ENCODE peak calls at places on chromosome 3, in nine cellular contexts. One of them, this sample, is unnamed.

GRCh38 chr3:193742628-193743027 is 149.6 kb downstream of the OPA1 start:
- DNase-seq in HepG2: no peak
- DNase-seq in A549: no peak
- DNase-seq in endothelial cell of umbilical vein: no peak
- DNase-seq in NB4: no peak
- DNase-seq in GM12878: peak
- DNase-seq in HCT116: no peak
- DNase-seq in K562: no peak
- DNase-seq in H1: no peak
- DNase-seq in this sample: no peak

GRCh38 chr3:147921044-147921443 is 511.9 kb downstream of the ZIC1 start:
- DNase-seq in H1: no peak
- DNase-seq in HCT116: no peak
- DNase-seq in NB4: no peak
- DNase-seq in A549: no peak
- DNase-seq in K562: no peak
- DNase-seq in GM12878: no peak
- DNase-seq in HepG2: no peak
- DNase-seq in endothelial cell of umbilical vein: no peak
- DNase-seq in this sample: no peak

GRCh38 chr3:169328471-169328870 is 335.0 kb downstream of the MECOM start:
- DNase-seq in HepG2: no peak
- DNase-seq in A549: no peak
- DNase-seq in HCT116: no peak
- DNase-seq in NB4: no peak
- DNase-seq in H1: no peak
- DNase-seq in GM12878: no peak
- DNase-seq in K562: no peak
- DNase-seq in endothelial cell of umbilical vein: no peak
- DNase-seq in this sample: no peak

GRCh38 chr3:187900961-187901755 is 155.9 kb upstream of the BCL6 start:
- DNase-seq in A549: no peak
- DNase-seq in HepG2: no peak
- DNase-seq in NB4: no peak
- DNase-seq in GM12878: no peak
- DNase-seq in endothelial cell of umbilical vein: no peak
- DNase-seq in HCT116: no peak
- DNase-seq in H1: no peak
- DNase-seq in K562: no peak
- DNase-seq in this sample: no peak

GRCh38 chr3:158539414-158540014 is 31.5 kb upstream of the MLF1 start:
- DNase-seq in A549: peak
- DNase-seq in NB4: peak
- DNase-seq in GM12878: no peak
- DNase-seq in K562: peak
- DNase-seq in HCT116: peak
- DNase-seq in endothelial cell of umbilical vein: peak
- DNase-seq in HepG2: peak
- DNase-seq in H1: no peak
- DNase-seq in this sample: no peak

GRCh38 chr3:12766541-12766940 is 7.5 kb upstream of the TMEM40 start:
- DNase-seq in endothelial cell of umbilical vein: no peak
- DNase-seq in HepG2: peak
- DNase-seq in GM12878: no peak
- DNase-seq in HCT116: no peak
- DNase-seq in H1: no peak
- DNase-seq in A549: no peak
- DNase-seq in K562: no peak
- DNase-seq in NB4: no peak
- DNase-seq in this sample: no peak

GRCh38 chr3:74348421-74348820 is 266.0 kb downstream of the CNTN3 start:
- DNase-seq in A549: no peak
- DNase-seq in GM12878: no peak
- DNase-seq in NB4: no peak
- DNase-seq in endothelial cell of umbilical vein: no peak
- DNase-seq in H1: no peak
- DNase-seq in HCT116: no peak
- DNase-seq in HepG2: no peak
- DNase-seq in K562: no peak
- DNase-seq in this sample: no peak

GRCh38 chr3:183189641-183190040 is 27.1 kb upstream of the LAMP3 start:
- DNase-seq in H1: no peak
- DNase-seq in HCT116: no peak
- DNase-seq in K562: no peak
- DNase-seq in NB4: no peak
- DNase-seq in A549: no peak
- DNase-seq in endothelial cell of umbilical vein: peak
- DNase-seq in HepG2: no peak
- DNase-seq in GM12878: no peak
- DNase-seq in this sample: no peak

GRCh38 chr3:119380697-119381096 is 82.7 kb downstream of the TMEM39A start:
- DNase-seq in K562: peak
- DNase-seq in H1: no peak
- DNase-seq in A549: no peak
- DNase-seq in GM12878: no peak
- DNase-seq in HCT116: peak
- DNase-seq in NB4: no peak
- DNase-seq in endothelial cell of umbilical vein: no peak
- DNase-seq in HepG2: no peak
- DNase-seq in this sample: no peak

GRCh38 chr3:186502138-186502941 is 41.8 kb downstream of the CRYGS start:
- DNase-seq in NB4: peak
- DNase-seq in HepG2: no peak
- DNase-seq in H1: no peak
- DNase-seq in endothelial cell of umbilical vein: no peak
- DNase-seq in HCT116: no peak
- DNase-seq in GM12878: no peak
- DNase-seq in A549: no peak
- DNase-seq in K562: no peak
- DNase-seq in this sample: no peak

GRCh38 chr3:24591661-24592555 is 97.3 kb upstream of the THRB start:
- DNase-seq in NB4: no peak
- DNase-seq in endothelial cell of umbilical vein: no peak
- DNase-seq in GM12878: no peak
- DNase-seq in H1: no peak
- DNase-seq in HCT116: no peak
- DNase-seq in HepG2: no peak
- DNase-seq in K562: no peak
- DNase-seq in A549: no peak
- DNase-seq in this sample: no peak

GRCh38 chr3:35829499-35829898 is 190.2 kb downstream of the ARPP21 start:
- DNase-seq in H1: no peak
- DNase-seq in K562: no peak
- DNase-seq in HCT116: no peak
- DNase-seq in endothelial cell of umbilical vein: no peak
- DNase-seq in A549: peak
- DNase-seq in NB4: no peak
- DNase-seq in GM12878: no peak
- DNase-seq in HepG2: peak
- DNase-seq in this sample: no peak

DNA sequence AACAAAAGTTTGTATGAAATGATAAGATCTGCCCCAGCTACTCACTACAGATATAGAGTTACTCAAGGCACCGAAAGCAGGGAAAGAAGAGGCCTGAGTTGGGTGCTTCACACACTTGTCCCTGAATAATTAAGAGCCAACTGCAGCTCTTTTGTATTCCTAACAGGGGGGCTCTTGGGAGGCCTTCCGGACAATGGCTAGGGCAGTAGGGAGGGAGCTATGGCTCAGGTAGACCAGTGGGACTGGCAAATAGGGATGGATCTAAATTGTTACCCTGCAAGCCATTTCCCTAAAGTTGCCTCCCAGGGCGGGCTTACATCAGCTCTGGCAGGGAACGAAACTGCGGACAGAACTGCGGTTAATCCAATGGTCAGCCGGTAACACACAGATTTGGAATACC is 6.2 kb downstream of the SEMA5B start:
- DNase-seq in K562: no peak
- DNase-seq in NB4: no peak
- DNase-seq in HCT116: no peak
- DNase-seq in H1: no peak
- DNase-seq in A549: no peak
- DNase-seq in HepG2: no peak
- DNase-seq in GM12878: no peak
- DNase-seq in endothelial cell of umbilical vein: no peak
- DNase-seq in this sample: no peak
- TF ChIP-seq MAX in K562: no peak
- TF ChIP-seq MAX in NB4: no peak
- TF ChIP-seq MAX in HCT116: no peak
- TF ChIP-seq MAX in H1: no peak
- TF ChIP-seq MAX in A549: no peak
- TF ChIP-seq MAX in HepG2: no peak
- TF ChIP-seq MAX in GM12878: no peak
- TF ChIP-seq MAX in endothelial cell of umbilical vein: no peak
- TF ChIP-seq MAX in this sample: no peak

DNA sequence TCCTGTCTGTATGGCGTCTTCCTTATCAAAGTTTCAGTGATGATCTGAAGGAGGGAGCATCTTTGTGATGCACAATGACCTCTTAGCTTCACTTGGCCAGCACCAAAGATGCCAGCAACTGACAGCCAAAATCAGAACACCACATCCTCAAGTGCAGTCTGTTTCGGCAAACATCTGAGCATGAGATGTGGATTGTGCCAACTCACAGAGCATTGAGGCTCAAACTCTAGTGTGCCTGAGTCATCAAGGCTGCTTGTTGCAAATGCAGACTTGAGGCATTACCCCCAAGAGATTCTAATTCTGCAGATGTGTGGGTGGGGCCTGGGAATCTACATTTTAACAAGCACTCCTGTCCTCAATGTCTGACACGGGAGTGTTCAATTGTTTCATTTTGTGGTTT is 35.8 kb downstream of the ABHD5 start:
- DNase-seq in A549: no peak
- DNase-seq in HCT116: no peak
- DNase-seq in K562: no peak
- DNase-seq in HepG2: no peak
- DNase-seq in GM12878: no peak
- DNase-seq in H1: no peak
- DNase-seq in endothelial cell of umbilical vein: no peak
- DNase-seq in NB4: no peak
- DNase-seq in this sample: no peak
- TF ChIP-seq MAX in A549: no peak
- TF ChIP-seq MAX in HCT116: no peak
- TF ChIP-seq MAX in K562: no peak
- TF ChIP-seq MAX in HepG2: no peak
- TF ChIP-seq MAX in GM12878: no peak
- TF ChIP-seq MAX in H1: no peak
- TF ChIP-seq MAX in endothelial cell of umbilical vein: no peak
- TF ChIP-seq MAX in NB4: no peak
- TF ChIP-seq MAX in this sample: no peak

DNA sequence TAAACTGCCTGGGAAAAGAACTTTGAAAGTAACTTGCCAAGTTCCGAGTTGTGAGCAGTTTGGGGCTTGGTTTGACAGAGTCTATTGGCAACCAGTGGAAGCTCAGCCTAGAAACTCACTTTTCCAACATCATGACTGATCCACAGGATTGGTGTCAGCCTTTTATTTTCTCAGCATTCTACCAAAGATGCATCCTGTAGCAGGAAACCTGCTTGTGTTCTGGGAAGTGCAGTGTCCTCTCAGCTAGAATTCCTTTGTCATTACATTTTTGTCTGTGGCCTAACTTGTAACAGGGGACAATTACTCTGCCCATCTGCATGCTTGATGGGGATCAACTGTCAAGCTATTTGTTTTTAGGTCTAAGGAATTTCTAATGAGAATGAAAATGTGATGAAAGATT is 116.7 kb upstream of the LMOD3 start:
- DNase-seq in GM12878: no peak
- DNase-seq in HCT116: no peak
- DNase-seq in HepG2: no peak
- DNase-seq in K562: no peak
- DNase-seq in A549: no peak
- DNase-seq in endothelial cell of umbilical vein: peak
- DNase-seq in H1: no peak
- DNase-seq in NB4: no peak
- DNase-seq in this sample: no peak
- TF ChIP-seq MAX in GM12878: no peak
- TF ChIP-seq MAX in HCT116: no peak
- TF ChIP-seq MAX in HepG2: no peak
- TF ChIP-seq MAX in K562: no peak
- TF ChIP-seq MAX in A549: no peak
- TF ChIP-seq MAX in endothelial cell of umbilical vein: no peak
- TF ChIP-seq MAX in H1: no peak
- TF ChIP-seq MAX in NB4: no peak
- TF ChIP-seq MAX in this sample: no peak

DNA sequence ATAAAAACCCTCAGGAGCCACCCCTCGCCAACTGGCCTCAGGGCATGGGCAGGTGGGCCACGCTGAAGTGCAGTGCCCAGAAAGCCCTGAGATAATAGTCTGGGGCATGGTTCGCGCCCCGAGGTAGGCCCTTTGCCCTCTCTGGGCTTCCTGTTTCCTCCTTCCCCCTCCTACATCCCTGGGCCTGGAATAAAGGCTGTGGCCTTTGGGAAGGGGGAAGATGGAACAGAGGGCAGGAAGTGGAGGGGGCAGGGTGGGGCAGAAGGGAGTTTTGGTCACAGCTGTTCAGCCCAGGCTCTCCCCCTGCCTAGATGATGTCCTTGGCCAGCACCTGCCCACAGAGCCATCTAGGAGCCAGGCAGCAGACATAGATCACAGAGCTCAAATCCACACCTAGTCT is 11.3 kb downstream of the CSRNP1 start:
- DNase-seq in K562: no peak
- DNase-seq in NB4: no peak
- DNase-seq in GM12878: no peak
- DNase-seq in H1: no peak
- DNase-seq in endothelial cell of umbilical vein: no peak
- DNase-seq in HepG2: no peak
- DNase-seq in HCT116: no peak
- DNase-seq in A549: no peak
- DNase-seq in this sample: no peak
- TF ChIP-seq MAX in K562: no peak
- TF ChIP-seq MAX in NB4: no peak
- TF ChIP-seq MAX in GM12878: no peak
- TF ChIP-seq MAX in H1: no peak
- TF ChIP-seq MAX in endothelial cell of umbilical vein: no peak
- TF ChIP-seq MAX in HepG2: no peak
- TF ChIP-seq MAX in HCT116: no peak
- TF ChIP-seq MAX in A549: no peak
- TF ChIP-seq MAX in this sample: no peak

DNA sequence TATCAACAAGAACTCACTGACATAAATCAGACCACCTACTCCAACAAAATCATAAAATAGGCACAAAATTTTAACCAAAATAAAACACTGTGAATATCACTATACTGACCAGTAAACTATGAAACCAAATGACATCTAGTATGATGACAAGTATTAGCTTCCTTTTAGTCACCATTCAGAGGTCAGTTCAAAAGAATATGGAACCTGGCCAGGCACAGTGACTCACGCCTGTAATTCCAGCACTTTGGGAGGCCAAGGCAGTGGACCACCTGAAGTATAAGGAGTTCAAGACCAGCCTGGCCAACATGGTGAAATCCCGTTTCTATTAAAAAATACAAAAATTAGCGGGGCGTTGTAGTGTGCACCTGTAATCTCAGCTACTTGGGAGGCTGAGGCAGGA is 65.8 kb downstream of the SMARCC1 start:
- DNase-seq in A549: no peak
- DNase-seq in H1: no peak
- DNase-seq in endothelial cell of umbilical vein: peak
- DNase-seq in HepG2: no peak
- DNase-seq in GM12878: no peak
- DNase-seq in HCT116: peak
- DNase-seq in NB4: no peak
- DNase-seq in K562: peak
- DNase-seq in this sample: no peak
- TF ChIP-seq MAX in A549: no peak
- TF ChIP-seq MAX in H1: no peak
- TF ChIP-seq MAX in endothelial cell of umbilical vein: no peak
- TF ChIP-seq MAX in HepG2: no peak
- TF ChIP-seq MAX in GM12878: no peak
- TF ChIP-seq MAX in HCT116: no peak
- TF ChIP-seq MAX in NB4: no peak
- TF ChIP-seq MAX in K562: no peak
- TF ChIP-seq MAX in this sample: no peak